ENCODE peak calls at places on chromosomes 4 and X, in nine cellular contexts. R is tibial artery, T is endothelial cell, M is MCF 10A, V is LNCaP clone FGC, Q is fibroblast of lung, U is GM13976, X is ovary, K is body of pancreas. E is an unnamed sample.
A peak's percentile ranks its signal among the peaks of the same experiment; 100 is the strongest.

GRCh38 chr4:3521621-3522325 is 10.4 kb downstream of the LRPAP1 start:
- DNase-seq in R (peak; percentile 59), T (no peak), M (no peak), V (no peak), Q (no peak), U (no peak), X (no peak), K (no peak), E (no peak)

GRCh38 chr4:36269116-36269515 is 12.3 kb upstream of the DTHD1 start:
- DNase-seq in R (no peak), T (peak; percentile 6), M (no peak), V (no peak), Q (no peak), U (no peak), X (no peak), K (no peak), E (no peak)

GRCh38 chr4:147779449-147779848 is 47.6 kb downstream of the ARHGAP10 start:
- DNase-seq in R (no peak), T (no peak), M (no peak), V (no peak), Q (no peak), U (no peak), X (no peak), K (no peak), E (no peak)

GRCh38 chr4:1339489-1339888 is 7.5 kb upstream of the UVSSA start:
- DNase-seq in R (no peak), T (no peak), M (no peak), V (no peak), Q (no peak), U (no peak), X (no peak), K (no peak), E (no peak)

GRCh38 chrX:47568656-47569295 is 7.8 kb downstream of the ARAF start:
- DNase-seq in R (no peak), T (no peak), M (no peak), V (no peak), Q (no peak), U (peak; percentile 37), X (no peak), K (peak; percentile 40), E (peak; percentile 28)

GRCh38 chrX:48945517-48946348 is 11.7 kb downstream of the OTUD5 start:
- DNase-seq in R (no peak), T (peak; percentile 40), M (peak; percentile 47), V (no peak), Q (peak; percentile 50), U (peak; percentile 61), X (peak; percentile 50), K (peak; percentile 65), E (peak; percentile 62)

GRCh38 chr4:58617226-58617625 is 1507.0 kb upstream of the IGFBP7 start:
- DNase-seq in R (no peak), T (no peak), M (no peak), V (no peak), Q (no peak), U (no peak), X (no peak), K (no peak), E (no peak)

GRCh38 chr4:160026720-160027119 is 923.8 kb downstream of the RAPGEF2 start:
- DNase-seq in R (no peak), T (no peak), M (peak; percentile 91), V (no peak), Q (no peak), U (no peak), X (no peak), K (no peak), E (peak; percentile 29)

GRCh38 chrX:47112316-47112954 is 32.1 kb downstream of the NDUFB11 start:
- DNase-seq in R (no peak), T (no peak), M (no peak), V (no peak), Q (peak; percentile 8), U (no peak), X (no peak), K (peak; percentile 35), E (peak; percentile 16)

GRCh38 chr4:21139327-21139726 is 439.1 kb downstream of the PACRGL start:
- DNase-seq in R (no peak), T (no peak), M (no peak), V (no peak), Q (no peak), U (no peak), X (no peak), K (no peak), E (no peak)

GRCh38 chr4:21136231-21136630 is 436.0 kb downstream of the PACRGL start:
- DNase-seq in R (no peak), T (no peak), M (no peak), V (no peak), Q (no peak), U (no peak), X (no peak), K (no peak), E (no peak)

GRCh38 chr4:21130606-21131005 is 430.3 kb downstream of the PACRGL start:
- DNase-seq in R (no peak), T (no peak), M (no peak), V (no peak), Q (no peak), U (no peak), X (no peak), K (no peak), E (no peak)

GRCh38 chr4:21134994-21135393 is 434.7 kb downstream of the PACRGL start:
- DNase-seq in R (no peak), T (peak; percentile 7), M (peak; percentile 54), V (peak; percentile 4), Q (peak; percentile 8), U (no peak), X (no peak), K (no peak), E (no peak)
- TF ChIP-seq CTCF in R (peak; percentile 14), T (peak; percentile 20), M (peak; percentile 52), V (peak; percentile 52), Q (no peak), U (no peak), X (no peak), K (peak; percentile 18), E (no peak)

DNA sequence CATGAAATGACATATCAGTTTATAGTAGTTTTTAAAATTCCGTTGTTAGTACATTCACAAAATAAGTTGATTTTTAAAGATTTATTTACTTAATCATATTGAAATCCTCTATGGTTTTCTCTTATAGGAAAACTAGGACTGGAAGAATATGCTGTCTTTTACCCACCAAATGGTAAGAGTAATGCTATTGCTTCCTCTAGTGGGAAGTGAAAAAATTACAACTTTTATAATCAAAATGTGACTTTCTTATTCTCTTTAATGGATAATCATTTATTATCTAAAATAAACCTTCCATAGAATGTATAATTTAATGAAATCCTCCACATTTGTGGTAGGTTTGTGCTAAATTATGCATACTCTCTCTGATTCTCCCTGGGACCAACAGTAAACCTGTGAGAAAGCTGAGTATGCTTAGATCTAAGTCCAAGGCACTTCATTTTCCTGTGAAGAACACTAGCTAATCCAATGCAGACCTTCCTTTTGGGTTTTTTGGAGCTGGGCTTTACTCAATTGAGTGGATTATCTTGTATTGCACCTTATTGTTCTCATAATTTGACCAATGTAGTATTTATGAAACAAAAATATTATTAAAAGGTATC is 136.2 kb downstream of the TBC1D19 start:
- DNase-seq in R (no peak), T (no peak), M (peak; percentile 35), V (no peak), Q (peak; percentile 73), U (no peak), X (no peak), K (no peak), E (no peak)
- TF ChIP-seq CTCF in R (peak; percentile 48), T (peak; percentile 51), M (peak; percentile 67), V (peak; percentile 54), Q (peak; percentile 63), U (no peak), X (peak; percentile 32), K (peak; percentile 76), E (peak; percentile 35)

GRCh38 chrX:25019707-25020390 is 4.1 kb upstream of the ARX start:
- DNase-seq in R (no peak), T (no peak), M (no peak), V (no peak), Q (no peak), U (no peak), X (no peak), K (no peak), E (no peak)

GRCh38 chrX:25022499-25023325 is 6.9 kb upstream of the ARX start:
- DNase-seq in R (no peak), T (no peak), M (no peak), V (no peak), Q (no peak), U (no peak), X (no peak), K (no peak), E (no peak)

GRCh38 chrX:25018682-25019081 is 2.9 kb upstream of the ARX start:
- DNase-seq in R (no peak), T (no peak), M (no peak), V (no peak), Q (no peak), U (no peak), X (no peak), K (no peak), E (no peak)

GRCh38 chrX:25020391-25021131 is 4.8 kb upstream of the ARX start:
- DNase-seq in R (no peak), T (peak; percentile 70), M (peak; percentile 11), V (no peak), Q (no peak), U (peak; percentile 74), X (peak; percentile 73), K (no peak), E (peak; percentile 59)

DNA sequence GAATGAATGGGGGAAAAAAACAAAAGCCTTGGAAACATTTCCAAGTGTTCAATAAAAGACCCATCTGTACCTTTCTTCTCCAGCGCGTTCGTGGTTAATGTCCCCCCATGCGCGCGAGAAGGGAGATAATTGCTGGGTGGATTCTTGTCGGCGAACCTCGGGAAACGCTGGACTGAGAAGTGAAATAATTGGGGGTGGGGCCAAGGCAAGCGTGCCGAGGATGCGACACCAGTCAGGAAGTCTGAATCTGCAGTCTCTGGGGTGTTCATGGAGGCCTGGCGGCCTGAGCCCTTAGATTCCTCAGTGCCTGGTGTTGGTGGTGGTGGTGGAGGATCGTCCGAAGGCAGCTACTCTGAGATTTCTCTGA is 5.3 kb upstream of the ARX start:
- DNase-seq in R (no peak), T (no peak), M (no peak), V (no peak), Q (no peak), U (no peak), X (no peak), K (no peak), E (no peak)
- TF ChIP-seq CTCF in R (no peak), T (no peak), M (no peak), V (no peak), Q (no peak), U (no peak), X (no peak), K (no peak), E (peak; percentile 5)

DNA sequence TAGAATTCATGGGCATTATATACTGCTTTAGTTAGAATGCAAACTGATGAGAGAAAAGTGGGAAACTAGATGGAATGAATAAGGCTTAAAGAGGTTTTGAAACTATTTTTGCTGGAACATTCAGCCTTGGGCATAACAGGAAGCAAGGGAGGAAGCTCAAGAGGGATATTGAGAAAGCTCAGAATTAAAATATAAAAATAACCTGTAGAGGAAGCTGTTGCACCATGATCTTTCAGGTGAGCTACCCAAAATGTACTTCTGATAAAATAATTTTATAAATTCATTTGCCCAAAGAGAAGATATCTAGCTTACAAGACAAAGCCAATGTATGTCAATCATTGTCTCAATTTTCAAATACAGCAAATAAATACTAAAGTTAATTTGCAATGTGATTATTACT is 11.3 kb downstream of the GC start:
- DNase-seq in R (no peak), T (no peak), M (peak; percentile 8), V (peak; percentile 11), Q (no peak), U (no peak), X (no peak), K (no peak), E (no peak)
- TF ChIP-seq CTCF in R (no peak), T (no peak), M (peak; percentile 26), V (peak; percentile 51), Q (no peak), U (no peak), X (no peak), K (peak; percentile 68), E (no peak)